ENCODE peak calls at places on chromosome 17, in five cellular contexts. I, O, F, Q and H are unnamed samples.

GRCh38 chr17:43456661-43457361 is 27.0 kb upstream of the DHX8 start:
- DNase-seq in F (peak; percentile 33), I (peak; percentile 53), O (no peak), Q (no peak), H (peak; percentile 64)

GRCh38 chr17:17117923-17118322 is 75.7 kb downstream of the MPRIP start:
- DNase-seq in O (no peak), F (no peak), I (no peak), Q (no peak), H (no peak)

GRCh38 chr17:80596760-80597608 is 52.3 kb downstream of the RPTOR start:
- DNase-seq in I (peak; percentile 31), F (peak; percentile 44), Q (peak; percentile 42), O (no peak), H (no peak)

GRCh38 chr17:27596571-27597187 is 34.3 kb upstream of the LGALS9 start:
- DNase-seq in F (no peak), O (no peak), I (no peak), Q (no peak), H (no peak)

GRCh38 chr17:69466905-69467630 is 52.6 kb downstream of the MAP2K6 start:
- DNase-seq in I (no peak), F (peak; percentile 78), O (no peak), Q (peak; percentile 76), H (peak; percentile 83)

GRCh38 chr17:62891659-62892058 is 74.4 kb upstream of the TANC2 start:
- DNase-seq in Q (no peak), O (no peak), F (no peak), I (no peak), H (no peak)

GRCh38 chr17:31067699-31068184 is 27.0 kb upstream of the NF1 start:
- DNase-seq in Q (peak; percentile 64), I (peak; percentile 89), O (no peak), F (peak; percentile 80), H (peak; percentile 53)

GRCh38 chr17:10192500-10192899 is 5.9 kb downstream of the GAS7 start:
- DNase-seq in F (no peak), Q (no peak), O (no peak), I (no peak), H (no peak)

GRCh38 chr17:21125862-21126261 is 902 bp upstream of the DHRS7B start:
- DNase-seq in Q (no peak), F (no peak), I (no peak), O (no peak), H (no peak)

GRCh38 chr17:38568274-38568673 is 37.5 kb downstream of the SRCIN1 start:
- DNase-seq in O (no peak), F (no peak), I (no peak), Q (no peak), H (no peak)

GRCh38 chr17:2433696-2434095 is 32.8 kb upstream of the MNT start:
- DNase-seq in O (no peak), I (peak; percentile 18), Q (no peak), F (no peak), H (no peak)

GRCh38 chr17:15133826-15134225 is 131.3 kb downstream of the PMP22 start:
- DNase-seq in Q (no peak), F (no peak), O (no peak), I (no peak), H (no peak)

GRCh38 chr17:70896843-70897242 is 727.5 kb downstream of the KCNJ2 start:
- DNase-seq in I (peak; percentile 32), O (no peak), Q (no peak), F (no peak), H (no peak)

GRCh38 chr17:4934173-4934979 is 2.3 kb downstream of the GP1BA start:
- DNase-seq in I (peak; percentile 67), O (no peak), Q (peak; percentile 79), F (peak; percentile 83), H (peak; percentile 48)

GRCh38 chr17:41773190-41773588 is 13.3 kb downstream of the JUP start:
- DNase-seq in F (peak; percentile 88), O (peak; percentile 58), I (peak; percentile 93), Q (peak; percentile 87), H (peak; percentile 86)

GRCh38 chr17:57662644-57663308 is 82.3 kb downstream of the CCDC182 start:
- DNase-seq in O (peak; percentile 89), F (peak; percentile 88), I (peak; percentile 99), Q (peak; percentile 99), H (peak; percentile 100)

GRCh38 chr17:80927791-80928216 is 63.8 kb upstream of the CHMP6 start:
- DNase-seq in O (no peak), I (no peak), F (no peak), Q (no peak), H (no peak)

GRCh38 chr17:8056232-8056975 is 17.5 kb downstream of the ALOX15B start:
- DNase-seq in F (peak; percentile 5), I (peak; percentile 43), Q (no peak), O (no peak), H (no peak)

GRCh38 chr17:9833922-9834321 is 8.2 kb downstream of the GLP2R start:
- DNase-seq in I (no peak), F (no peak), Q (no peak), O (no peak), H (no peak)

GRCh38 chr17:71260366-71260765 is 860.5 kb upstream of the SOX9 start:
- DNase-seq in O (no peak), I (peak; percentile 10), F (no peak), Q (no peak), H (no peak)

GRCh38 chr17:45063198-45063597 is 2.1 kb downstream of the NMT1 start:
- DNase-seq in O (no peak), Q (no peak), F (no peak), I (no peak), H (no peak)